ENCODE peak calls at places on chromosomes 13 and 19, in four cellular contexts. One of them, this sample, is unnamed.

GRCh38 chr19:48664476-48664875 is 8.3 kb downstream of the NTN5 start:
- DNase-seq in neural progenitor cell: no peak
- DNase-seq in B cell: no peak
- DNase-seq in foreskin fibroblast: no peak
- DNase-seq in this sample: no peak

GRCh38 chr19:15280048-15280725 is 47.9 kb upstream of the EPHX3 start:
- DNase-seq in neural progenitor cell: no peak
- DNase-seq in foreskin fibroblast: peak
- DNase-seq in B cell: no peak
- DNase-seq in this sample: no peak

GRCh38 chr13:98187155-98187726 is 10.2 kb upstream of the RNF113B start:
- DNase-seq in neural progenitor cell: no peak
- DNase-seq in foreskin fibroblast: no peak
- DNase-seq in B cell: no peak
- DNase-seq in this sample: no peak

GRCh38 chr13:51249254-51249653 is 27.1 kb downstream of the FAM124A start:
- DNase-seq in foreskin fibroblast: peak
- DNase-seq in B cell: no peak
- DNase-seq in neural progenitor cell: no peak
- DNase-seq in this sample: no peak

GRCh38 chr13:38008636-38009035 is 139.1 kb upstream of the TRPC4 start:
- DNase-seq in foreskin fibroblast: no peak
- DNase-seq in neural progenitor cell: no peak
- DNase-seq in B cell: no peak
- DNase-seq in this sample: no peak

GRCh38 chr13:40445557-40445990 is 220.9 kb downstream of the FOXO1 start:
- DNase-seq in neural progenitor cell: no peak
- DNase-seq in foreskin fibroblast: no peak
- DNase-seq in B cell: peak
- DNase-seq in this sample: peak

GRCh38 chr19:49692102-49692599 is 1.2 kb downstream of the CPT1C start:
- DNase-seq in foreskin fibroblast: no peak
- DNase-seq in neural progenitor cell: no peak
- DNase-seq in B cell: no peak
- DNase-seq in this sample: no peak

GRCh38 chr13:90738881-90739280 is 608.6 kb upstream of the MIR17HG start:
- DNase-seq in B cell: no peak
- DNase-seq in foreskin fibroblast: no peak
- DNase-seq in neural progenitor cell: no peak
- DNase-seq in this sample: no peak

GRCh38 chr13:73449258-73449657 is 390.5 kb downstream of the KLF5 start:
- DNase-seq in B cell: no peak
- DNase-seq in neural progenitor cell: no peak
- DNase-seq in foreskin fibroblast: no peak
- DNase-seq in this sample: no peak

GRCh38 chr13:98564204-98564603 is 12.7 kb downstream of the STK24 start:
- DNase-seq in foreskin fibroblast: no peak
- DNase-seq in B cell: no peak
- DNase-seq in neural progenitor cell: no peak
- DNase-seq in this sample: peak

GRCh38 chr19:3233831-3234230 is 9.4 kb downstream of the CELF5 start:
- DNase-seq in B cell: no peak
- DNase-seq in neural progenitor cell: peak
- DNase-seq in foreskin fibroblast: no peak
- DNase-seq in this sample: no peak

GRCh38 chr13:29934531-29935308 is 84.3 kb upstream of the UBL3 start:
- DNase-seq in neural progenitor cell: no peak
- DNase-seq in foreskin fibroblast: no peak
- DNase-seq in B cell: no peak
- DNase-seq in this sample: peak

GRCh38 chr13:108375034-108375433 is 105.5 kb downstream of the TNFSF13B start:
- DNase-seq in neural progenitor cell: no peak
- DNase-seq in B cell: no peak
- DNase-seq in foreskin fibroblast: no peak
- DNase-seq in this sample: no peak

GRCh38 chr19:53158119-53158656 is 665 bp downstream of the ZNF347 start:
- DNase-seq in foreskin fibroblast: peak
- DNase-seq in neural progenitor cell: peak
- DNase-seq in B cell: peak
- DNase-seq in this sample: peak

GRCh38 chr13:112768795-112769411 is 79.1 kb downstream of the ATP11A start:
- DNase-seq in B cell: no peak
- DNase-seq in neural progenitor cell: no peak
- DNase-seq in foreskin fibroblast: no peak
- DNase-seq in this sample: peak

GRCh38 chr13:24557121-24557520 is 44.5 kb upstream of the PARP4 start:
- DNase-seq in neural progenitor cell: no peak
- DNase-seq in foreskin fibroblast: peak
- DNase-seq in B cell: no peak
- DNase-seq in this sample: no peak

GRCh38 chr13:19618925-19619324 is 14.5 kb upstream of the MPHOSPH8 start:
- DNase-seq in neural progenitor cell: peak
- DNase-seq in foreskin fibroblast: peak
- DNase-seq in B cell: peak
- DNase-seq in this sample: peak
- TF ChIP-seq CTCF in neural progenitor cell: peak
- TF ChIP-seq CTCF in foreskin fibroblast: peak
- TF ChIP-seq CTCF in B cell: peak
- TF ChIP-seq CTCF in this sample: peak

GRCh38 chr19:10070730-10071446 is 15.2 kb upstream of the SHFL start:
- DNase-seq in B cell: no peak
- DNase-seq in foreskin fibroblast: no peak
- DNase-seq in neural progenitor cell: peak
- DNase-seq in this sample: no peak
- TF ChIP-seq CTCF in B cell: no peak
- TF ChIP-seq CTCF in foreskin fibroblast: no peak
- TF ChIP-seq CTCF in neural progenitor cell: no peak
- TF ChIP-seq CTCF in this sample: no peak

GRCh38 chr19:45091031-45091918 is 1.7 kb upstream of the PPP1R37 start:
- DNase-seq in neural progenitor cell: peak
- DNase-seq in B cell: peak
- DNase-seq in foreskin fibroblast: peak
- DNase-seq in this sample: peak
- TF ChIP-seq CTCF in neural progenitor cell: no peak
- TF ChIP-seq CTCF in B cell: no peak
- TF ChIP-seq CTCF in foreskin fibroblast: no peak
- TF ChIP-seq CTCF in this sample: no peak

DNA sequence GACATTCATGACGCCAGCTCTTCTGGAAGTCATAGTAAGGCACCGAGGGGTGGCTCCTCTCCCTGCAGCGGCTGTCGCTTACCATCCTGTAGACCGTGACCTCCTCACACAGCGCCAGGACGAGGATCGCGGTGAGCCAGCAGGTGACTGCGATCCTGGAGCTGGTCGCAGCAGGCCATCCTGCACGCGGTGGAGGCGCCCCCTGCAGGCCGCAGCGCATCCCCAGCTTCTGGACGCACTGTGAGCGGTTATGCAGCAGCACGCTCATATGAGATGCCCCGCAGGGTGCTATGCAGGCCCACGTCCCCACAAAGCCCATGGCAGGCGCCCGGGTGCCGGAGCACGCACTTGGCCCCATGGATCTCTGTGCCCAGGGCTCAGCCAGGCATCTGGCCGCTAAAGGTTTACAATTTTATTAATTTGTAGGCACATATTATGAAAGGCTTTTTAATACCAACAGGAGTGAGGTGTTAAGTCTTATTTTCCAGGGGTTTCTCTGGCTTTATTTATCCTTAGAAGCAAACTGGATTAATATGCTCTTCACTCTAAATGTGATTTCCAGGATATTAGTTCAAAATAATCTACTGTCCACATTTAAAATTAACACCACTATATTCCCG is 35.6 kb upstream of the PSPC1 start:
- DNase-seq in B cell: peak
- DNase-seq in neural progenitor cell: peak
- DNase-seq in foreskin fibroblast: peak
- DNase-seq in this sample: peak
- TF ChIP-seq CTCF in B cell: peak
- TF ChIP-seq CTCF in neural progenitor cell: peak
- TF ChIP-seq CTCF in foreskin fibroblast: peak
- TF ChIP-seq CTCF in this sample: peak

GRCh38 chr19:57949296-57949695 is 1.8 kb upstream of the ZNF256 start:
- DNase-seq in B cell: no peak
- DNase-seq in foreskin fibroblast: no peak
- DNase-seq in neural progenitor cell: no peak
- DNase-seq in this sample: no peak

GRCh38 chr19:57949702-57950101 is 2.2 kb upstream of the ZNF256 start:
- DNase-seq in neural progenitor cell: no peak
- DNase-seq in foreskin fibroblast: no peak
- DNase-seq in B cell: no peak
- DNase-seq in this sample: no peak

GRCh38 chr19:57947088-57947418 is 453 bp downstream of the ZNF256 start:
- DNase-seq in foreskin fibroblast: peak
- DNase-seq in B cell: no peak
- DNase-seq in neural progenitor cell: no peak
- DNase-seq in this sample: no peak

GRCh38 chr19:57946316-57946715 is 1.2 kb downstream of the ZNF256 start:
- DNase-seq in foreskin fibroblast: no peak
- DNase-seq in B cell: no peak
- DNase-seq in neural progenitor cell: no peak
- DNase-seq in this sample: no peak

GRCh38 chr19:57947419-57948134 is at the start of gene ZNF256:
- DNase-seq in neural progenitor cell: peak
- DNase-seq in B cell: peak
- DNase-seq in foreskin fibroblast: peak
- DNase-seq in this sample: peak
- TF ChIP-seq CTCF in neural progenitor cell: peak
- TF ChIP-seq CTCF in B cell: peak
- TF ChIP-seq CTCF in foreskin fibroblast: peak
- TF ChIP-seq CTCF in this sample: peak

GRCh38 chr19:29285878-29286277 is 72.9 kb upstream of the UQCRFS1 start:
- DNase-seq in B cell: no peak
- DNase-seq in neural progenitor cell: peak
- DNase-seq in foreskin fibroblast: no peak
- DNase-seq in this sample: no peak
- TF ChIP-seq CTCF in B cell: no peak
- TF ChIP-seq CTCF in neural progenitor cell: peak
- TF ChIP-seq CTCF in foreskin fibroblast: no peak
- TF ChIP-seq CTCF in this sample: peak

GRCh38 chr13:20116213-20116612 is 44.6 kb downstream of the GJA3 start:
- DNase-seq in B cell: no peak
- DNase-seq in neural progenitor cell: no peak
- DNase-seq in foreskin fibroblast: no peak
- DNase-seq in this sample: no peak
- TF ChIP-seq CTCF in B cell: no peak
- TF ChIP-seq CTCF in neural progenitor cell: peak
- TF ChIP-seq CTCF in foreskin fibroblast: no peak
- TF ChIP-seq CTCF in this sample: no peak

DNA sequence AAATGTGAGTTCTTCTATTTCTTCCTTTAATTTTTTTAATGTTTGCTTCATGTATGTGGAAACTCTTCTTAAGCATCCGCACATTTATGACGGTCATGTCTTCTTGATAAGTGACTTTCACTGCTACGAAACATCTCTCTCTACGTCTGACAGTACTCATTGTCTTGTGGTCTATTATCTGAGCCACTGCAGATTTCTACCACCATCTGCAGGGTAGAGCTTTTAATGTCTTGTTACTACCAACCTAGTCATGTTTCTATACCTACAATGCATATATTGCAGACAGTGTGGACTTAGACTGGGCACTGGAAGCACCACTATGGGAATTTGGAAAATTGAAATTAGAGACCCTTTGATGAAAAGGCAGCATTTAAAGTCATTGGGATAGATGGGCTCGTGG is 75.4 kb upstream of the ARHGEF7 start:
- DNase-seq in foreskin fibroblast: no peak
- DNase-seq in B cell: no peak
- DNase-seq in neural progenitor cell: no peak
- DNase-seq in this sample: no peak
- TF ChIP-seq CTCF in foreskin fibroblast: no peak
- TF ChIP-seq CTCF in B cell: no peak
- TF ChIP-seq CTCF in neural progenitor cell: no peak
- TF ChIP-seq CTCF in this sample: no peak

This sample was measured in activated CD8-positive, alpha-beta T cell treated with anti-CD3 and anti-CD28 coated beads for 36 hours.